ENCODE peak calls at places on chromosomes 7 and 10, in five cellular contexts. One of them, this sample, is unnamed. For H3K9me3, the result is how much of the 10 kb centered on the place peaks cover.

GRCh38 chr10:29637537-29637936 is 2.8 kb upstream of the SVIL start:
- DNase-seq in hepatocyte: no peak
- DNase-seq in adipocyte: no peak
- DNase-seq in cardiac muscle cell: no peak
- DNase-seq in fibroblast of lung: no peak
- DNase-seq in this sample: no peak

GRCh38 chr7:4791738-4792536 is 16.5 kb downstream of the AP5Z1 start:
- DNase-seq in hepatocyte: peak
- DNase-seq in adipocyte: peak
- DNase-seq in cardiac muscle cell: peak
- DNase-seq in fibroblast of lung: peak
- DNase-seq in this sample: peak

GRCh38 chr10:62749104-62749683 is 55.3 kb upstream of the ADO start:
- DNase-seq in hepatocyte: no peak
- DNase-seq in adipocyte: no peak
- DNase-seq in cardiac muscle cell: no peak
- DNase-seq in fibroblast of lung: no peak
- DNase-seq in this sample: no peak

GRCh38 chr10:59649606-59650346 is 59.9 kb downstream of the SLC16A9 start:
- DNase-seq in hepatocyte: no peak
- DNase-seq in adipocyte: no peak
- DNase-seq in cardiac muscle cell: no peak
- DNase-seq in fibroblast of lung: no peak
- DNase-seq in this sample: no peak

GRCh38 chr7:99648843-99649242 is 31.0 kb downstream of the CYP3A5 start:
- DNase-seq in hepatocyte: no peak
- DNase-seq in adipocyte: no peak
- DNase-seq in cardiac muscle cell: no peak
- DNase-seq in fibroblast of lung: no peak
- DNase-seq in this sample: no peak

GRCh38 chr10:125883198-125883597 is 2.1 kb upstream of the DHX32 start:
- DNase-seq in hepatocyte: no peak
- DNase-seq in adipocyte: no peak
- DNase-seq in cardiac muscle cell: no peak
- DNase-seq in fibroblast of lung: no peak
- DNase-seq in this sample: no peak

GRCh38 chr7:143049380-143049779 is 2.8 kb upstream of the OR6V1 start:
- DNase-seq in hepatocyte: no peak
- DNase-seq in adipocyte: peak
- DNase-seq in cardiac muscle cell: no peak
- DNase-seq in fibroblast of lung: no peak
- DNase-seq in this sample: no peak

GRCh38 chr10:92846-93245 is 42.4 kb upstream of the ZMYND11 start:
- DNase-seq in hepatocyte: no peak
- DNase-seq in adipocyte: no peak
- DNase-seq in cardiac muscle cell: no peak
- DNase-seq in fibroblast of lung: no peak
- DNase-seq in this sample: no peak

GRCh38 chr10:127378628-127379027 is 170.5 kb upstream of the NPS start:
- DNase-seq in hepatocyte: no peak
- DNase-seq in adipocyte: no peak
- DNase-seq in cardiac muscle cell: no peak
- DNase-seq in fibroblast of lung: no peak
- DNase-seq in this sample: no peak

GRCh38 chr10:70558871-70559810 is 43.4 kb downstream of the PRF1 start:
- DNase-seq in hepatocyte: peak
- DNase-seq in adipocyte: peak
- DNase-seq in cardiac muscle cell: peak
- DNase-seq in fibroblast of lung: peak
- DNase-seq in this sample: no peak

GRCh38 chr7:47550788-47551470 is 31.0 kb downstream of the TNS3 start:
- DNase-seq in hepatocyte: no peak
- DNase-seq in adipocyte: no peak
- DNase-seq in cardiac muscle cell: no peak
- DNase-seq in fibroblast of lung: no peak
- DNase-seq in this sample: no peak

GRCh38 chr10:34360984-34361383 is 454.1 kb downstream of the PARD3 start:
- DNase-seq in hepatocyte: no peak
- DNase-seq in adipocyte: no peak
- DNase-seq in cardiac muscle cell: no peak
- DNase-seq in fibroblast of lung: no peak
- DNase-seq in this sample: no peak

DNA sequence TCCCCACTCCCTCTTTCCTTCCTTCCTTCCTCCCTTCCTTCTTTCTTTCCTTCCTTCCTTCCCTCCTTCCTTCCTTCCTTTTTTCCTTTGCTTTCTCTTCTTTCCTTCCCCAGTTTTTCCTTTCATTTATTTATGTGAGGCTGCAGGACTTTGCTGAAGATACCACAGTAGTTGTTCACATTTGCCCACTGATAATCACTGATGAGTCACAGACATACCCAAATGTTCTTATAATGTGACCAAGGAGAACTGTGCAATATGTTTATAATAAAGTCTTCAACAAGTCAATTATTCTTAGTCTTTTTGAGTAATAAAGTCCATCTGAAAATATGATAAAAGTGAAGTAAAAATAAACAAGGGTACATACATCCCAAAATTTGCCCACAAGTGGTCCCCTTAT is 159.7 kb downstream of the GNAI1 start:
- DNase-seq in hepatocyte: no peak
- DNase-seq in adipocyte: peak
- DNase-seq in cardiac muscle cell: no peak
- DNase-seq in fibroblast of lung: peak
- DNase-seq in this sample: no peak
- H3K9me3 ChIP-seq in hepatocyte: under half
- H3K9me3 ChIP-seq in adipocyte: under half
- H3K9me3 ChIP-seq in cardiac muscle cell: under half
- H3K9me3 ChIP-seq in fibroblast of lung: under half
- H3K9me3 ChIP-seq in this sample: under half

GRCh38 chr7:158475036-158475678 is 112.5 kb downstream of the PTPRN2 start:
- DNase-seq in hepatocyte: no peak
- DNase-seq in adipocyte: no peak
- DNase-seq in cardiac muscle cell: no peak
- DNase-seq in fibroblast of lung: no peak
- DNase-seq in this sample: no peak
- H3K9me3 ChIP-seq in hepatocyte: under half
- H3K9me3 ChIP-seq in adipocyte: under half
- H3K9me3 ChIP-seq in cardiac muscle cell: under half
- H3K9me3 ChIP-seq in fibroblast of lung: under half
- H3K9me3 ChIP-seq in this sample: under half

GRCh38 chr10:87804939-87805569 is 13.0 kb downstream of the ATAD1 start:
- DNase-seq in hepatocyte: no peak
- DNase-seq in adipocyte: no peak
- DNase-seq in cardiac muscle cell: no peak
- DNase-seq in fibroblast of lung: no peak
- DNase-seq in this sample: no peak
- H3K9me3 ChIP-seq in hepatocyte: under half
- H3K9me3 ChIP-seq in adipocyte: under half
- H3K9me3 ChIP-seq in cardiac muscle cell: under half
- H3K9me3 ChIP-seq in fibroblast of lung: under half
- H3K9me3 ChIP-seq in this sample: under half

GRCh38 chr7:57496395-57496794 is 46.4 kb downstream of the ZNF716 start:
- DNase-seq in hepatocyte: no peak
- DNase-seq in adipocyte: no peak
- DNase-seq in cardiac muscle cell: no peak
- DNase-seq in fibroblast of lung: no peak
- DNase-seq in this sample: no peak
- H3K9me3 ChIP-seq in hepatocyte: under half
- H3K9me3 ChIP-seq in adipocyte: half or more
- H3K9me3 ChIP-seq in cardiac muscle cell: under half
- H3K9me3 ChIP-seq in fibroblast of lung: under half
- H3K9me3 ChIP-seq in this sample: under half

GRCh38 chr7:64429232-64429631 is 115.5 kb downstream of the ZNF736 start:
- DNase-seq in hepatocyte: no peak
- DNase-seq in adipocyte: no peak
- DNase-seq in cardiac muscle cell: no peak
- DNase-seq in fibroblast of lung: no peak
- DNase-seq in this sample: no peak
- H3K9me3 ChIP-seq in hepatocyte: under half
- H3K9me3 ChIP-seq in adipocyte: under half
- H3K9me3 ChIP-seq in cardiac muscle cell: under half
- H3K9me3 ChIP-seq in fibroblast of lung: under half
- H3K9me3 ChIP-seq in this sample: under half

GRCh38 chr7:38558786-38559185 is 72.4 kb downstream of the AMPH start:
- DNase-seq in hepatocyte: no peak
- DNase-seq in adipocyte: peak
- DNase-seq in cardiac muscle cell: no peak
- DNase-seq in fibroblast of lung: no peak
- DNase-seq in this sample: no peak

GRCh38 chr7:38548605-38549004 is 82.6 kb downstream of the AMPH start:
- DNase-seq in hepatocyte: no peak
- DNase-seq in adipocyte: no peak
- DNase-seq in cardiac muscle cell: no peak
- DNase-seq in fibroblast of lung: no peak
- DNase-seq in this sample: no peak

GRCh38 chr7:38550881-38551280 is 80.3 kb downstream of the AMPH start:
- DNase-seq in hepatocyte: no peak
- DNase-seq in adipocyte: peak
- DNase-seq in cardiac muscle cell: no peak
- DNase-seq in fibroblast of lung: no peak
- DNase-seq in this sample: no peak

DNA sequence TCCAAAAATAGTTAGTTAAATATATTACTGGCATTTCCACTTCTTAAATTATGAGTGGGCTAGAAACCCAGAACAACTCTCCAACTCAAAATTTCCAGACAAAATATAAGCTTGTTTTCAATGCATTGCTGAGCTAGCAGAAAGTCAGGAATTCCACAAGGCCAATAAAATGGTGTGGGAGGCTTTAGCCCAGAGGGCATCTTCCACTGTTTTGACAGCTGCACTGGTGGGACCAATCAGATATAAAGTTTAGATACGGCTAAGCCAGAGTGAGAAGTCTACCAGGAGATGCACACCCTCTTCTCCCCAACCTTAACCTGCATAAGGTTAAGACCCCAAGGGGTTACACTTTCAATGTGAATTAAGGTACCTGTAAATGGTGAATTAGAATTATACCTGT is 76.6 kb downstream of the AMPH start:
- DNase-seq in hepatocyte: no peak
- DNase-seq in adipocyte: no peak
- DNase-seq in cardiac muscle cell: no peak
- DNase-seq in fibroblast of lung: no peak
- DNase-seq in this sample: no peak
- H3K9me3 ChIP-seq in hepatocyte: under half
- H3K9me3 ChIP-seq in adipocyte: under half
- H3K9me3 ChIP-seq in cardiac muscle cell: under half
- H3K9me3 ChIP-seq in fibroblast of lung: under half
- H3K9me3 ChIP-seq in this sample: under half

This sample was measured in uterus.